ENCODE peak calls at places on chromosome 9, in six cellular contexts. S, E, O, H, M and Z are unnamed samples.

GRCh38 chr9:89952401-89952800 is 347.6 kb downstream of the GADD45G start:
- DNase-seq in H (peak), O (no peak), M (no peak), E (peak), S (no peak), Z (no peak)

GRCh38 chr9:95552814-95553546 is 36.2 kb upstream of the PTCH1 start:
- DNase-seq in M (no peak), O (no peak), E (peak), S (no peak), H (no peak), Z (no peak)

GRCh38 chr9:89941875-89942274 is 337.1 kb downstream of the GADD45G start:
- DNase-seq in E (peak), O (no peak), S (no peak), M (no peak), H (peak), Z (no peak)

GRCh38 chr9:100111235-100111634 is 12.2 kb downstream of the INVS start:
- DNase-seq in O (peak), M (no peak), S (peak), E (peak), H (peak), Z (no peak)

GRCh38 chr9:79812507-79813261 is 240.9 kb downstream of the TLE4 start:
- DNase-seq in O (no peak), E (no peak), S (no peak), H (peak), M (peak), Z (peak)

GRCh38 chr9:35756275-35756742 is 2.2 kb upstream of the MSMP start:
- DNase-seq in M (no peak), H (no peak), S (peak), O (peak), E (no peak), Z (no peak)

GRCh38 chr9:14271078-14271673 is 42.8 kb downstream of the NFIB start:
- DNase-seq in H (peak), M (no peak), S (peak), O (peak), E (peak), Z (no peak)

GRCh38 chr9:34125681-34126206 is 754 bp downstream of the DCAF12 start:
- DNase-seq in M (no peak), E (peak), O (peak), H (peak), S (no peak), Z (no peak)

GRCh38 chr9:92964607-92964975 is 17.3 kb downstream of the FGD3 start:
- DNase-seq in O (no peak), E (no peak), H (no peak), S (no peak), M (no peak), Z (no peak)
- H3K4me3 ChIP-seq in O (no peak), E (no peak), H (no peak), S (peak), M (peak), Z (peak)

GRCh38 chr9:116686135-116686534 is 970 bp upstream of the TRIM32 start:
- DNase-seq in H (no peak), M (no peak), E (no peak), O (no peak), S (no peak), Z (no peak)
- H3K4me3 ChIP-seq in H (peak), M (peak), E (no peak), O (peak), S (no peak), Z (peak)

GRCh38 chr9:137275937-137276756 is 1.4 kb upstream of the TOR4A start:
- DNase-seq in E (no peak), H (no peak), O (no peak), S (no peak), M (peak), Z (no peak)
- H3K4me3 ChIP-seq in E (no peak), H (no peak), O (no peak), S (no peak), M (no peak), Z (no peak)

DNA sequence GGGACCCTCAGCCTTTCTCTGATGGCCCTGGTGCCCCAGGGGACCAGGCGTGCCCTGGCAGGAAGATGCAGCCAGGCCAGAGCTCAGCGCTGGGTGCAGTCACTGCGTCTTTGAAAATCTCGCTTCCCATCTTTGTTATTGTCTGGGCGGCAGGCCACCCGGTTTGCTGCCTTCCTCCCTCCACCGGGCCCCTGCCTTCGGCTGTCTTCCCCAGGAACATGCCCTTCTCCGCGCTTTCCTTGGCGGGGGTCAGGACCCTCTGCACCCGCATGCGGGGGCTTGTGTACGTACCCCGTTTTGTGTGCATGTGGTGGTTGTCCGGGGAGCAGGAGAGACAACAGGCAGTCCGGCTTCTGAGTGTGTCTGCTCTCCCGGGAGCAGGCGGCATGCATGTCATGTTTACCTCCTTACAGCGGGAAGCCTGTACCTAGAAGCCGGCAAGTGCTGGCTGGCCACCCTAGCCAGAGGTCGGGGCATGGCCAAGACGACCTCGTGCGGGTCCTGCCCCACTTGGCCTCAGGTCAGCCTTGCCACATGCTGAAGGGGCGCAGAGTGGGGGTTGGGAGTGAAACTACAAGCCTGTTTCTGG is 49.5 kb downstream of the DAB2IP start:
- DNase-seq in E (no peak), H (no peak), S (no peak), M (no peak), O (no peak), Z (no peak)
- H3K4me3 ChIP-seq in E (peak), H (peak), S (peak), M (no peak), O (no peak), Z (no peak)

GRCh38 chr9:109013678-109014145 is 413 bp upstream of the CTNNAL1 start:
- DNase-seq in E (no peak), M (no peak), H (peak), O (peak), S (no peak), Z (no peak)

GRCh38 chr9:109012876-109013677 is at the start of gene CTNNAL1:
- DNase-seq in S (peak), O (peak), H (peak), E (peak), M (peak), Z (peak)

GRCh38 chr9:109016132-109016531 is 2.8 kb upstream of the CTNNAL1 start:
- DNase-seq in H (peak), E (no peak), S (no peak), O (peak), M (no peak), Z (no peak)

GRCh38 chr9:109015026-109015280 is 1.7 kb upstream of the CTNNAL1 start:
- DNase-seq in S (no peak), M (no peak), O (no peak), H (no peak), E (no peak), Z (no peak)

GRCh38 chr9:109014267-109015025 is 1.1 kb upstream of the CTNNAL1 start:
- DNase-seq in E (peak), H (peak), O (peak), S (no peak), M (no peak), Z (no peak)
- H3K4me3 ChIP-seq in E (no peak), H (no peak), O (peak), S (no peak), M (no peak), Z (no peak)

DNA sequence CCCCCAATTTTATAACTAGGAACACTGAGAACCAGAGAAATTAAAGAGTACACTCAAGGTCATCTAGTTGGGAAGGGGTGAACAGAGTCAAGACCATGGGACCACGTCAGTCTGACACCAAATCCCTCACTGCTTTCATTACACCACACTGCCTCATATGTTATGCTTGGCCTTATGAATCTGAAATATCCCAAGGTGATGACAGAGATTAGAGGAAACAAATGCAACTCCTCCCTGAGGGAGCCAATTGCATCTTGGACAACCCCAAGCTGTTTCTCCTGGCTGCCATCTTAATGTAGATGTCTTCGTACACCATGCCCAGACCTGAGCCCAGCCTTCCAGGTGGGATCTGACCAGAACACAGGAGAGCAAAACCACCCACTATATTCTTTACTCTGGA is 60.6 kb upstream of the ABCA1 start:
- DNase-seq in S (no peak), H (no peak), M (no peak), O (no peak), E (no peak), Z (no peak)
- H3K4me3 ChIP-seq in S (no peak), H (no peak), M (no peak), O (no peak), E (no peak), Z (no peak)